ENCODE peak calls at places on chromosomes 12 and 14, in ten cellular contexts. B is suprapubic skin, O is Calu3, C is PC-9, Q is fibroblast of the aortic adventitia, P is Peyer's patch, U is IMR-90, V is lung, A is fibroblast of lung, H is heart right ventricle. Z is an unnamed sample.

GRCh38 chr12:27865421-27865820 is 85.4 kb upstream of the MANSC4 start:
- DNase-seq in B (no peak), O (no peak), C (no peak), Q (peak; percentile 72), P (no peak), U (peak; percentile 52), V (no peak), A (peak; percentile 74), H (no peak), Z (no peak)

GRCh38 chr12:1539135-1539534 is 55.2 kb downstream of the FBXL14 start:
- DNase-seq in B (no peak), O (no peak), C (no peak), Q (no peak), P (no peak), U (no peak), V (no peak), A (no peak), H (no peak), Z (no peak)

GRCh38 chr12:129080821-129081220 is 227.5 kb downstream of the GLT1D1 start:
- DNase-seq in B (no peak), O (no peak), C (no peak), Q (no peak), P (no peak), U (no peak), V (no peak), A (no peak), H (no peak), Z (no peak)

GRCh38 chr14:32477406-32477805 is 148.3 kb downstream of the AKAP6 start:
- DNase-seq in B (no peak), O (no peak), C (no peak), Q (no peak), P (no peak), U (no peak), V (no peak), A (no peak), H (no peak), Z (no peak)

GRCh38 chr14:67815573-67816235 is 686 bp downstream of the ZFYVE26 start:
- DNase-seq in B (no peak), O (no peak), C (peak; percentile 19), Q (peak; percentile 57), P (no peak), U (peak; percentile 62), V (no peak), A (peak; percentile 66), H (no peak), Z (no peak)

GRCh38 chr12:123083661-123084571 is 67.0 kb downstream of the PITPNM2 start:
- DNase-seq in B (no peak), O (peak; percentile 13), C (no peak), Q (no peak), P (no peak), U (no peak), V (no peak), A (no peak), H (no peak), Z (no peak)

GRCh38 chr12:8087666-8088065 is 5.6 kb downstream of the NECAP1 start:
- DNase-seq in B (no peak), O (no peak), C (no peak), Q (no peak), P (no peak), U (no peak), V (no peak), A (no peak), H (no peak), Z (no peak)

GRCh38 chr12:12441891-12442461 is 85.1 kb downstream of the BORCS5 start:
- DNase-seq in B (no peak), O (no peak), C (no peak), Q (peak; percentile 59), P (no peak), U (peak; percentile 39), V (no peak), A (peak; percentile 70), H (no peak), Z (no peak)

GRCh38 chr12:50765325-50765911 is 1.5 kb downstream of the ATF1 start:
- DNase-seq in B (no peak), O (peak; percentile 29), C (no peak), Q (peak; percentile 60), P (no peak), U (peak; percentile 56), V (no peak), A (peak; percentile 36), H (peak; percentile 41), Z (no peak)

GRCh38 chr14:35404496-35405303 is at the start of gene NFKBIA:
- DNase-seq in B (peak; percentile 95), O (peak; percentile 92), C (peak; percentile 86), Q (peak; percentile 89), P (peak; percentile 95), U (peak; percentile 88), V (peak; percentile 93), A (peak; percentile 81), H (peak; percentile 92), Z (no peak)
- TF ChIP-seq CTCF in B (peak; percentile 35), O (no peak), C (no peak), Q (peak; percentile 38), P (peak; percentile 37), U (peak; percentile 57), V (peak; percentile 26), A (peak; percentile 26), H (peak; percentile 15), Z (peak; percentile 73)

GRCh38 chr14:59127437-59127732 is 61.1 kb upstream of the DAAM1 start:
- DNase-seq in B (no peak), O (no peak), C (no peak), Q (no peak), P (no peak), U (no peak), V (no peak), A (no peak), H (no peak), Z (no peak)
- TF ChIP-seq CTCF in B (no peak), O (no peak), C (no peak), Q (no peak), P (no peak), U (no peak), V (no peak), A (no peak), H (no peak), Z (no peak)

DNA sequence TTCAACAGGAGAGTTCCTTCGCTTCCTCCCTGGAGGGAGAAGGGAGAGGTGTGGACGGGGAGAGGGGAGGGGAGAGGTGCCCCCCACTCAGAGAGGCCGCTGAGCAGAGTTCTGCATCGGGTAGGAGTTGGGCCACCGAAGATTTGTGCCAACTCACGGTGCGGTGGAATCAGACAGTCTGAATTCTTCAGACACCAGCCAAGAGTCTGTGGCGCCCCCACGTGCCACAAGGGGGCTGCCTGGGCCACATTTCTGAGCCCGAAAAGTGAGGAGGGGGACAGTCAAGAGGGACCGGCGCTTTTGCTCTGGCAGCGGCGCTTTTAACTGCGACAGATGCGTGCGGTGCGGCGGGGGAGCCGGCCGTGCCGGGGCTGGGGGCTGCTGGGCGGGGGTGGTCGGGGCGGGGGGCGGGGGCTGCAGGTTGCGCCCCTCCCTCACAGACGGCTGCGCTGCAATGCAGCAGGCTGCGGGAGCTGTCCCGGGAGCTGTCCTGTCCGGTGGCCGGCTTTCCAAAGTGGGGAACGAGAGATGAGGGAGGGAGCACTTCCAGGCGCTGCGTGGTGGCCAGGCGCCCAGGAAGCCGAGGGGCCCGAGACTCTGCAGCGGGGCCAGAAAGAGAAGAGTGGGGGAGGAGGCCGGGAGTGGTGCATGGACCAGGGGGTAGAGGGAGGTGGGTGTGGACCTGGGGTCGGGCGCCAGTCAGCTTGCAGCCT is 941 bp upstream of the RTL1 start:
- DNase-seq in B (peak; percentile 47), O (peak; percentile 54), C (no peak), Q (no peak), P (no peak), U (no peak), V (peak; percentile 16), A (peak; percentile 27), H (no peak), Z (peak; percentile 76)
- TF ChIP-seq CTCF in B (no peak), O (no peak), C (no peak), Q (peak; percentile 19), P (no peak), U (peak; percentile 37), V (no peak), A (peak; percentile 29), H (no peak), Z (peak; percentile 76)

DNA sequence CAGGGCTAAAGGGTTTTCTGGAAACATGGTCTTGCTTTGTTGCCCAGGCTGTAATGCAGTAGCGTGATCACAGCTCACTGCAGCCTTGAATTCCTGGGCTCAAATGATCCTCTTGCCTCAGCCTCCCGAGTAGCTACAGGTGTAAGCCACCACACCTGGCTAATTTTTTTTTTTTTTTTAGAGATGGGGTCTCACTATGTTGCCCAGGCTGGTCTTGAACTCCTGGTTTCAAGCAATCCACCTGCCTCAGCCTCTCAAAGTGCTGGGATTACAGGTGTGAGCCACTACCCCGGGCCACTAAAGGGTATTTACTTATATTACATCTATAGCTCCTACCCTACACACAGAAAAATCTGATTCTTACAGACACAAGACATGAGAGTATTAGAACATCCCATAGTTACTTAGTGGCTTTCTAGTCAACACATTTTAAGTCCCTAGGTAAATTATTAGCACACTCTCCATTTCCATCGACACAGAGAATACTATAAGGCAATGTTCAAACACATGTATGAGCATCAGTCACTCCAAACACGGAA is 6.2 kb upstream of the DCAF11 start:
- DNase-seq in B (no peak), O (no peak), C (no peak), Q (no peak), P (no peak), U (no peak), V (no peak), A (no peak), H (no peak), Z (no peak)
- TF ChIP-seq CTCF in B (no peak), O (no peak), C (no peak), Q (no peak), P (no peak), U (no peak), V (no peak), A (no peak), H (no peak), Z (no peak)

GRCh38 chr12:110704750-110705149 is 15.8 kb upstream of the HVCN1 start:
- DNase-seq in B (no peak), O (peak; percentile 62), C (no peak), Q (no peak), P (no peak), U (no peak), V (no peak), A (no peak), H (no peak), Z (no peak)
- TF ChIP-seq CTCF in B (no peak), O (no peak), C (peak; percentile 58), Q (peak; percentile 8), P (peak; percentile 21), U (no peak), V (no peak), A (no peak), H (no peak), Z (peak; percentile 36)